ENCODE peak calls at places on chromosome X, in eight cellular contexts. D, V, B, F, T, E, K and U are unnamed samples.

GRCh38 chrX:69137371-69137881 is 27.8 kb downstream of the PJA1 start:
- DNase-seq in D (peak), V (no peak), B (peak), F (peak), T (no peak), E (peak), K (peak), U (no peak)

GRCh38 chrX:14670819-14671218 is 141.5 kb downstream of the GLRA2 start:
- DNase-seq in D (no peak), V (peak), B (no peak), F (no peak), T (no peak), E (no peak), K (no peak), U (no peak)

GRCh38 chrX:88613338-88613737 is 133.7 kb upstream of the CPXCR1 start:
- DNase-seq in D (no peak), V (no peak), B (no peak), F (no peak), T (no peak), E (no peak), K (no peak), U (no peak)

GRCh38 chrX:18668059-18668458 is 3.8 kb downstream of the RS1 start:
- DNase-seq in D (peak), V (no peak), B (no peak), F (no peak), T (no peak), E (no peak), K (no peak), U (no peak)

GRCh38 chrX:125319646-125320521 is at the start of gene TEX13C:
- DNase-seq in D (no peak), V (no peak), B (no peak), F (no peak), T (no peak), E (no peak), K (no peak), U (no peak)

GRCh38 chrX:77962068-77962902 is 7.2 kb downstream of the PGAM4 start:
- DNase-seq in D (no peak), V (no peak), B (no peak), F (no peak), T (no peak), E (peak), K (no peak), U (no peak)

GRCh38 chrX:32877592-32877991 is 333.8 kb downstream of the DMD start:
- DNase-seq in D (no peak), V (no peak), B (no peak), F (no peak), T (no peak), E (peak), K (no peak), U (no peak)

GRCh38 chrX:11462648-11463047 is 169.4 kb downstream of the AMELX start:
- DNase-seq in D (no peak), V (no peak), B (no peak), F (no peak), T (no peak), E (no peak), K (no peak), U (no peak)

GRCh38 chrX:49186125-49187027 is at the start of gene PRICKLE3:
- DNase-seq in D (peak), V (peak), B (peak), F (peak), T (peak), E (peak), K (peak), U (peak)

GRCh38 chrX:38616904-38617303 is 55.6 kb downstream of the TSPAN7 start:
- DNase-seq in D (no peak), V (no peak), B (no peak), F (no peak), T (no peak), E (no peak), K (no peak), U (no peak)

GRCh38 chrX:46791927-46792825 is 33.3 kb upstream of the SLC9A7 start:
- DNase-seq in D (peak), V (peak), B (peak), F (no peak), T (peak), E (peak), K (no peak), U (no peak)

GRCh38 chrX:38205037-38205436 is 15.6 kb downstream of the SRPX start:
- DNase-seq in D (no peak), V (no peak), B (no peak), F (no peak), T (no peak), E (no peak), K (no peak), U (no peak)

GRCh38 chrX:109684136-109684535 is 48.9 kb downstream of the ACSL4 start:
- DNase-seq in D (peak), V (no peak), B (no peak), F (no peak), T (no peak), E (peak), K (no peak), U (no peak)

GRCh38 chrX:71454222-71454621 is 78.7 kb upstream of the OGT start:
- DNase-seq in D (no peak), V (no peak), B (no peak), F (no peak), T (no peak), E (peak), K (no peak), U (no peak)

GRCh38 chrX:113399501-113400192 is 559.0 kb upstream of the AMOT start:
- DNase-seq in D (peak), V (no peak), B (no peak), F (no peak), T (no peak), E (no peak), K (no peak), U (no peak)

GRCh38 chrX:13091111-13091765 is 46.8 kb upstream of the FAM9C start:
- DNase-seq in D (no peak), V (peak), B (no peak), F (no peak), T (no peak), E (no peak), K (no peak), U (no peak)

GRCh38 chrX:96481831-96482230 is 202.8 kb upstream of the DIAPH2 start:
- DNase-seq in D (no peak), V (no peak), B (no peak), F (no peak), T (no peak), E (no peak), K (no peak), U (no peak)

GRCh38 chrX:152905081-152905420 is 7.2 kb downstream of the ZNF185 start:
- DNase-seq in D (no peak), V (no peak), B (no peak), F (no peak), T (no peak), E (no peak), K (no peak), U (no peak)

GRCh38 chrX:18291006-18291545 is 63.4 kb downstream of the SCML2 start:
- DNase-seq in D (peak), V (no peak), B (no peak), F (no peak), T (no peak), E (peak), K (no peak), U (no peak)

GRCh38 chrX:51891821-51892551 is 1.4 kb upstream of the MAGED1 start:
- DNase-seq in D (peak), V (no peak), B (no peak), F (no peak), T (no peak), E (peak), K (peak), U (no peak)

GRCh38 chrX:113470166-113470565 is 629.5 kb upstream of the AMOT start:
- DNase-seq in D (no peak), V (no peak), B (no peak), F (no peak), T (no peak), E (no peak), K (no peak), U (no peak)

GRCh38 chrX:153455571-153455970 is 9.7 kb upstream of the TREX2 start:
- DNase-seq in D (no peak), V (no peak), B (no peak), F (no peak), T (no peak), E (no peak), K (no peak), U (no peak)

GRCh38 chrX:42680651-42681050 is 97.3 kb downstream of the PPP1R2C start:
- DNase-seq in D (peak), V (no peak), B (no peak), F (no peak), T (no peak), E (no peak), K (peak), U (no peak)

GRCh38 chrX:27924718-27925117 is 56.5 kb downstream of the DCAF8L1 start:
- DNase-seq in D (no peak), V (no peak), B (no peak), F (no peak), T (no peak), E (no peak), K (no peak), U (no peak)

GRCh38 chrX:47232803-47233332 is at the start of gene USP11:
- DNase-seq in D (peak), V (peak), B (peak), F (peak), T (no peak), E (peak), K (peak), U (peak)

GRCh38 chrX:33190016-33190415 is 21.3 kb downstream of the DMD start:
- DNase-seq in D (no peak), V (no peak), B (no peak), F (no peak), T (no peak), E (peak), K (no peak), U (no peak)

GRCh38 chrX:140422501-140422900 is 82.4 kb downstream of the SOX3 start:
- DNase-seq in D (no peak), V (no peak), B (no peak), F (no peak), T (no peak), E (no peak), K (no peak), U (no peak)

GRCh38 chrX:107766470-107767140 is 9.0 kb downstream of the TSC22D3 start:
- DNase-seq in D (peak), V (no peak), B (no peak), F (no peak), T (no peak), E (peak), K (peak), U (no peak)

GRCh38 chrX:76279007-76279406 is 106.1 kb downstream of the PBDC1 start:
- DNase-seq in D (peak), V (peak), B (peak), F (peak), T (no peak), E (peak), K (peak), U (no peak)

GRCh38 chrX:42093756-42094155 is 170.4 kb upstream of the CASK start:
- DNase-seq in D (no peak), V (no peak), B (no peak), F (no peak), T (no peak), E (peak), K (no peak), U (no peak)

GRCh38 chrX:140514554-140514953 is 9.7 kb upstream of the SOX3 start:
- DNase-seq in D (no peak), V (no peak), B (no peak), F (no peak), T (no peak), E (no peak), K (no peak), U (no peak)

GRCh38 chrX:68433155-68433980 is at the start of gene OPHN1:
- DNase-seq in D (peak), V (no peak), B (peak), F (peak), T (peak), E (peak), K (peak), U (no peak)

GRCh38 chrX:155774387-155774786 is 106.8 kb upstream of the VAMP7 start:
- DNase-seq in D (no peak), V (no peak), B (no peak), F (no peak), T (no peak), E (no peak), K (no peak), U (no peak)

GRCh38 chrX:21975827-21976226 is 35.3 kb downstream of the SMS start:
- DNase-seq in D (peak), V (no peak), B (no peak), F (no peak), T (no peak), E (peak), K (no peak), U (no peak)
- TF ChIP-seq CTCF in D (peak), V (no peak), B (no peak), F (peak), T (no peak), E (peak), K (no peak), U (no peak)

GRCh38 chrX:97743014-97743413 is 859.3 kb downstream of the RPA4 start:
- DNase-seq in D (no peak), V (no peak), B (peak), F (no peak), T (no peak), E (no peak), K (no peak), U (no peak)
- TF ChIP-seq CTCF in D (no peak), V (no peak), B (no peak), F (peak), T (no peak), E (no peak), K (no peak), U (no peak)

DNA sequence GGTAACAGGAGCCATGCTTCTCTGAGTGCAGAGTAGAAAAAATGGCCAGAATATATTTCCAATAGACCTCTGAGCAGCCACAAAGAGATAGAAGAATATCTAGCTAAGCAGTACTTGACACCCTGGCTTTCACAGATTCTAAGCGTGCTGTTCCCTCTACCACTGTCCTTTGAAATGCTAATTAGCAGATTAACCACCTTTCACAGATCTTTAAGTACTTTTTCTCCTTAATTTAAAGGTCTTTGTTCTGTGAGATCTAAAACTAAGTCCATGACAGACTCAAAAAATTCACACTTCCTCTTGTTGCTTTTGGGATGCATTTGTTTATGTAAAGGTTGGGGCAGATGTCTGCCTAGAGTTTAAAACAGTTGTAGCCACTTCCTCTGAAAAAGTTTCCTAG is 28.3 kb upstream of the MAGEC2 start:
- DNase-seq in D (no peak), V (no peak), B (no peak), F (no peak), T (no peak), E (no peak), K (no peak), U (no peak)
- TF ChIP-seq CTCF in D (no peak), V (no peak), B (no peak), F (no peak), T (no peak), E (no peak), K (no peak), U (no peak)

GRCh38 chrX:131187234-131187633 is 101.9 kb downstream of the IGSF1 start:
- DNase-seq in D (no peak), V (no peak), B (no peak), F (no peak), T (no peak), E (no peak), K (no peak), U (no peak)
- TF ChIP-seq CTCF in D (no peak), V (no peak), B (no peak), F (no peak), T (no peak), E (no peak), K (no peak), U (no peak)

GRCh38 chrX:39896951-39897740 is 200.6 kb downstream of the BCOR start:
- DNase-seq in D (peak), V (no peak), B (peak), F (no peak), T (no peak), E (peak), K (peak), U (no peak)
- TF ChIP-seq CTCF in D (peak), V (no peak), B (no peak), F (peak), T (no peak), E (peak), K (no peak), U (no peak)

DNA sequence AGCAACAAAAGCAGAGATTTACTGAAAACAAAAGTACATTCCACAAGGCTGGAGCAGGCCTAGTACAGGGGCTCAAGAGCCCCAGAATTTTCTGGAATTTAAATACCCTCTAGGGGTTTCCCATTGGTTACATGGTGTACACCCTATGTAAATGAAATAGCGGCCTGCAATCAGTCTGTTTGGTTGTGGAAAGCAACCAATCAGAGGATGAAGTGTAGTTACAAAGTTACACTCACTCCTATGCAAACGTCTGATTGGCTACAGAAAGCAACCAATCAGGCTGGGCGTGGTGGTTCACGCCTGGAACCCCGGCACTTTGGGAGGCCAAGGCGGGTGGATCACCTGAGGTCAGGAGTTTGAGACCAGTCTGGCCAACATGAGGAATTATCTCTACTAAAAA is 13.8 kb upstream of the TXLNG start:
- DNase-seq in D (no peak), V (no peak), B (peak), F (no peak), T (no peak), E (no peak), K (no peak), U (no peak)
- TF ChIP-seq CTCF in D (no peak), V (no peak), B (no peak), F (no peak), T (no peak), E (no peak), K (no peak), U (no peak)

GRCh38 chrX:119474615-119475388 is 6.6 kb downstream of the SLC25A5 start:
- DNase-seq in D (no peak), V (no peak), B (no peak), F (no peak), T (no peak), E (no peak), K (no peak), U (no peak)
- TF ChIP-seq CTCF in D (no peak), V (no peak), B (no peak), F (no peak), T (no peak), E (no peak), K (no peak), U (no peak)

GRCh38 chrX:119693996-119694451 is 1.1 kb upstream of the SEPTIN6 start:
- DNase-seq in D (no peak), V (no peak), B (peak), F (no peak), T (no peak), E (no peak), K (peak), U (no peak)

GRCh38 chrX:119690921-119691716 is 1.8 kb downstream of the SEPTIN6 start:
- DNase-seq in D (peak), V (no peak), B (no peak), F (no peak), T (no peak), E (peak), K (no peak), U (no peak)

GRCh38 chrX:119693032-119693995 is at the start of gene SEPTIN6:
- DNase-seq in D (peak), V (peak), B (peak), F (peak), T (peak), E (peak), K (peak), U (peak)

GRCh38 chrX:119694601-119695534 is 1.9 kb upstream of the SEPTIN6 start:
- DNase-seq in D (no peak), V (no peak), B (peak), F (no peak), T (no peak), E (no peak), K (no peak), U (no peak)

GRCh38 chrX:119692241-119693031 is 532 bp downstream of the SEPTIN6 start:
- DNase-seq in D (peak), V (no peak), B (peak), F (peak), T (peak), E (peak), K (peak), U (peak)
- TF ChIP-seq CTCF in D (peak), V (no peak), B (no peak), F (peak), T (no peak), E (no peak), K (no peak), U (no peak)

DNA sequence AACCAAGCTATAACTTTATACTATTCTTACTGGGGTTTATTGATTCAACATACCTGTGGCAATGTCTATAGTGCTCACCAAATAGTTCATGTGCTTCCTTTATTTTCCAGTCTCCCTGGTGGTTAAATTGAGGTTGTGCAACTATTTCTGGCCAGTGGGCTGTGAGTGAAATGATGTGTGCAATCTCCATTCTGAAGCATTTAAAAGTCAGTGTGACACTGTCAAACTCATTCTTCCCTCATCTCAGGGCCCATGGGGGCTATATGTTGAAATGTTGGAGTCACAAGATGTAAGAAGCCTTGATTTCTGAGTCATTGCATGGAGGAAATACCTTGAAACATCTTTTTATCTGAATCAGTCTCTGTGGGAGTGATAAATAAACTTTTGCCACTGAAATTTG is 414.3 kb upstream of the RPS6KA3 start:
- DNase-seq in D (peak), V (no peak), B (no peak), F (no peak), T (no peak), E (no peak), K (no peak), U (no peak)
- TF ChIP-seq CTCF in D (peak), V (no peak), B (no peak), F (peak), T (no peak), E (no peak), K (no peak), U (no peak)

GRCh38 chrX:1477229-1477628 is 24.5 kb upstream of the ASMTL start:
- DNase-seq in D (no peak), V (no peak), B (no peak), F (no peak), T (no peak), E (no peak), K (no peak), U (no peak)

GRCh38 chrX:1476682-1477081 is 24.0 kb upstream of the ASMTL start:
- DNase-seq in D (no peak), V (no peak), B (no peak), F (no peak), T (no peak), E (no peak), K (no peak), U (peak)

GRCh38 chrX:1477801-1478458 is 25.2 kb upstream of the ASMTL start:
- DNase-seq in D (no peak), V (no peak), B (no peak), F (no peak), T (no peak), E (no peak), K (no peak), U (peak)

GRCh38 chrX:1472975-1473374 is 20.3 kb upstream of the ASMTL start:
- DNase-seq in D (no peak), V (no peak), B (no peak), F (no peak), T (no peak), E (no peak), K (no peak), U (no peak)

GRCh38 chrX:1475881-1476280 is 23.2 kb upstream of the ASMTL start:
- DNase-seq in D (no peak), V (no peak), B (no peak), F (no peak), T (no peak), E (no peak), K (no peak), U (peak)
- TF ChIP-seq CTCF in D (no peak), V (no peak), B (no peak), F (no peak), T (no peak), E (no peak), K (no peak), U (no peak)